ENCODE peak calls at places on chromosomes 5 and 9, in four cellular contexts. One of them, this sample, is unnamed.

GRCh38 chr5:13944564-13945195 is at the start of gene DNAH5:
- DNase-seq in stimulated activated CD4-positive, alpha-beta T cell treated with anti-CD3 and anti-CD28 coated beads, Interleukin-1b, Interleukin-23, amount 100 ng/mL, for 4 hours: no peak
- DNase-seq in stimulated activated CD8-positive, alpha-beta memory T cell treated with anti-CD3 and anti-CD28 coated beads, Interleukin-12 subunit alpha, Interleukin-12 subunit beta, amount 100 ng/mL, for 4 hours: no peak
- DNase-seq in left ventricle myocardium inferior: no peak
- DNase-seq in this sample: no peak

GRCh38 chr5:10476878-10477277 is 35.2 kb downstream of the ROPN1L start:
- DNase-seq in stimulated activated CD4-positive, alpha-beta T cell treated with anti-CD3 and anti-CD28 coated beads, Interleukin-1b, Interleukin-23, amount 100 ng/mL, for 4 hours: no peak
- DNase-seq in stimulated activated CD8-positive, alpha-beta memory T cell treated with anti-CD3 and anti-CD28 coated beads, Interleukin-12 subunit alpha, Interleukin-12 subunit beta, amount 100 ng/mL, for 4 hours: no peak
- DNase-seq in left ventricle myocardium inferior: no peak
- DNase-seq in this sample: no peak

GRCh38 chr5:32916648-32917047 is 205.5 kb downstream of the NPR3 start:
- DNase-seq in stimulated activated CD4-positive, alpha-beta T cell treated with anti-CD3 and anti-CD28 coated beads, Interleukin-1b, Interleukin-23, amount 100 ng/mL, for 4 hours: no peak
- DNase-seq in stimulated activated CD8-positive, alpha-beta memory T cell treated with anti-CD3 and anti-CD28 coated beads, Interleukin-12 subunit alpha, Interleukin-12 subunit beta, amount 100 ng/mL, for 4 hours: no peak
- DNase-seq in left ventricle myocardium inferior: no peak
- DNase-seq in this sample: no peak

GRCh38 chr5:18281947-18282557 is 647.8 kb downstream of the TAF11L14 start:
- DNase-seq in stimulated activated CD4-positive, alpha-beta T cell treated with anti-CD3 and anti-CD28 coated beads, Interleukin-1b, Interleukin-23, amount 100 ng/mL, for 4 hours: no peak
- DNase-seq in stimulated activated CD8-positive, alpha-beta memory T cell treated with anti-CD3 and anti-CD28 coated beads, Interleukin-12 subunit alpha, Interleukin-12 subunit beta, amount 100 ng/mL, for 4 hours: no peak
- DNase-seq in left ventricle myocardium inferior: no peak
- DNase-seq in this sample: no peak

GRCh38 chr5:119613937-119614336 is 15.4 kb upstream of the FAM170A start:
- DNase-seq in stimulated activated CD4-positive, alpha-beta T cell treated with anti-CD3 and anti-CD28 coated beads, Interleukin-1b, Interleukin-23, amount 100 ng/mL, for 4 hours: no peak
- DNase-seq in stimulated activated CD8-positive, alpha-beta memory T cell treated with anti-CD3 and anti-CD28 coated beads, Interleukin-12 subunit alpha, Interleukin-12 subunit beta, amount 100 ng/mL, for 4 hours: no peak
- DNase-seq in left ventricle myocardium inferior: no peak
- DNase-seq in this sample: no peak

GRCh38 chr5:68316469-68316868 is 100.9 kb downstream of the PIK3R1 start:
- DNase-seq in stimulated activated CD4-positive, alpha-beta T cell treated with anti-CD3 and anti-CD28 coated beads, Interleukin-1b, Interleukin-23, amount 100 ng/mL, for 4 hours: no peak
- DNase-seq in stimulated activated CD8-positive, alpha-beta memory T cell treated with anti-CD3 and anti-CD28 coated beads, Interleukin-12 subunit alpha, Interleukin-12 subunit beta, amount 100 ng/mL, for 4 hours: no peak
- DNase-seq in left ventricle myocardium inferior: no peak
- DNase-seq in this sample: no peak

GRCh38 chr5:102590467-102590866 is 91.7 kb upstream of the SLCO6A1 start:
- DNase-seq in stimulated activated CD4-positive, alpha-beta T cell treated with anti-CD3 and anti-CD28 coated beads, Interleukin-1b, Interleukin-23, amount 100 ng/mL, for 4 hours: no peak
- DNase-seq in stimulated activated CD8-positive, alpha-beta memory T cell treated with anti-CD3 and anti-CD28 coated beads, Interleukin-12 subunit alpha, Interleukin-12 subunit beta, amount 100 ng/mL, for 4 hours: no peak
- DNase-seq in left ventricle myocardium inferior: no peak
- DNase-seq in this sample: no peak

GRCh38 chr5:58072202-58072791 is 387.6 kb downstream of the PLK2 start:
- DNase-seq in stimulated activated CD4-positive, alpha-beta T cell treated with anti-CD3 and anti-CD28 coated beads, Interleukin-1b, Interleukin-23, amount 100 ng/mL, for 4 hours: no peak
- DNase-seq in stimulated activated CD8-positive, alpha-beta memory T cell treated with anti-CD3 and anti-CD28 coated beads, Interleukin-12 subunit alpha, Interleukin-12 subunit beta, amount 100 ng/mL, for 4 hours: no peak
- DNase-seq in left ventricle myocardium inferior: no peak
- DNase-seq in this sample: no peak

GRCh38 chr5:122434120-122434519 is 122.1 kb downstream of the SNCAIP start:
- DNase-seq in stimulated activated CD4-positive, alpha-beta T cell treated with anti-CD3 and anti-CD28 coated beads, Interleukin-1b, Interleukin-23, amount 100 ng/mL, for 4 hours: no peak
- DNase-seq in stimulated activated CD8-positive, alpha-beta memory T cell treated with anti-CD3 and anti-CD28 coated beads, Interleukin-12 subunit alpha, Interleukin-12 subunit beta, amount 100 ng/mL, for 4 hours: no peak
- DNase-seq in left ventricle myocardium inferior: no peak
- DNase-seq in this sample: no peak

GRCh38 chr9:8888592-8888991 is 1089.0 kb upstream of the DMAC1 start:
- DNase-seq in stimulated activated CD4-positive, alpha-beta T cell treated with anti-CD3 and anti-CD28 coated beads, Interleukin-1b, Interleukin-23, amount 100 ng/mL, for 4 hours: no peak
- DNase-seq in stimulated activated CD8-positive, alpha-beta memory T cell treated with anti-CD3 and anti-CD28 coated beads, Interleukin-12 subunit alpha, Interleukin-12 subunit beta, amount 100 ng/mL, for 4 hours: no peak
- DNase-seq in left ventricle myocardium inferior: no peak
- DNase-seq in this sample: no peak

GRCh38 chr5:84478603-84479002 is 93.9 kb upstream of the EDIL3 start:
- DNase-seq in stimulated activated CD4-positive, alpha-beta T cell treated with anti-CD3 and anti-CD28 coated beads, Interleukin-1b, Interleukin-23, amount 100 ng/mL, for 4 hours: no peak
- DNase-seq in stimulated activated CD8-positive, alpha-beta memory T cell treated with anti-CD3 and anti-CD28 coated beads, Interleukin-12 subunit alpha, Interleukin-12 subunit beta, amount 100 ng/mL, for 4 hours: no peak
- DNase-seq in left ventricle myocardium inferior: no peak
- DNase-seq in this sample: no peak

GRCh38 chr9:120855827-120856636 is 13.3 kb upstream of the PSMD5 start:
- DNase-seq in stimulated activated CD4-positive, alpha-beta T cell treated with anti-CD3 and anti-CD28 coated beads, Interleukin-1b, Interleukin-23, amount 100 ng/mL, for 4 hours: no peak
- DNase-seq in stimulated activated CD8-positive, alpha-beta memory T cell treated with anti-CD3 and anti-CD28 coated beads, Interleukin-12 subunit alpha, Interleukin-12 subunit beta, amount 100 ng/mL, for 4 hours: no peak
- DNase-seq in left ventricle myocardium inferior: no peak
- DNase-seq in this sample: no peak

GRCh38 chr5:39675676-39676075 is 250.9 kb upstream of the DAB2 start:
- DNase-seq in stimulated activated CD4-positive, alpha-beta T cell treated with anti-CD3 and anti-CD28 coated beads, Interleukin-1b, Interleukin-23, amount 100 ng/mL, for 4 hours: no peak
- DNase-seq in stimulated activated CD8-positive, alpha-beta memory T cell treated with anti-CD3 and anti-CD28 coated beads, Interleukin-12 subunit alpha, Interleukin-12 subunit beta, amount 100 ng/mL, for 4 hours: no peak
- DNase-seq in left ventricle myocardium inferior: no peak
- DNase-seq in this sample: no peak

GRCh38 chr9:111943746-111944145 is 47.1 kb downstream of the UGCG start:
- DNase-seq in stimulated activated CD4-positive, alpha-beta T cell treated with anti-CD3 and anti-CD28 coated beads, Interleukin-1b, Interleukin-23, amount 100 ng/mL, for 4 hours: no peak
- DNase-seq in stimulated activated CD8-positive, alpha-beta memory T cell treated with anti-CD3 and anti-CD28 coated beads, Interleukin-12 subunit alpha, Interleukin-12 subunit beta, amount 100 ng/mL, for 4 hours: no peak
- DNase-seq in left ventricle myocardium inferior: no peak
- DNase-seq in this sample: no peak

GRCh38 chr5:55160493-55161209 is 680 bp downstream of the GPX8 start:
- DNase-seq in stimulated activated CD4-positive, alpha-beta T cell treated with anti-CD3 and anti-CD28 coated beads, Interleukin-1b, Interleukin-23, amount 100 ng/mL, for 4 hours: no peak
- DNase-seq in stimulated activated CD8-positive, alpha-beta memory T cell treated with anti-CD3 and anti-CD28 coated beads, Interleukin-12 subunit alpha, Interleukin-12 subunit beta, amount 100 ng/mL, for 4 hours: no peak
- DNase-seq in left ventricle myocardium inferior: peak; percentile 21
- DNase-seq in this sample: no peak

GRCh38 chr5:38518341-38518740 is 38.1 kb downstream of the LIFR start:
- DNase-seq in stimulated activated CD4-positive, alpha-beta T cell treated with anti-CD3 and anti-CD28 coated beads, Interleukin-1b, Interleukin-23, amount 100 ng/mL, for 4 hours: no peak
- DNase-seq in stimulated activated CD8-positive, alpha-beta memory T cell treated with anti-CD3 and anti-CD28 coated beads, Interleukin-12 subunit alpha, Interleukin-12 subunit beta, amount 100 ng/mL, for 4 hours: no peak
- DNase-seq in left ventricle myocardium inferior: no peak
- DNase-seq in this sample: no peak

GRCh38 chr5:1410156-1411014 is 34.9 kb downstream of the SLC6A3 start:
- DNase-seq in stimulated activated CD4-positive, alpha-beta T cell treated with anti-CD3 and anti-CD28 coated beads, Interleukin-1b, Interleukin-23, amount 100 ng/mL, for 4 hours: no peak
- DNase-seq in stimulated activated CD8-positive, alpha-beta memory T cell treated with anti-CD3 and anti-CD28 coated beads, Interleukin-12 subunit alpha, Interleukin-12 subunit beta, amount 100 ng/mL, for 4 hours: no peak
- DNase-seq in left ventricle myocardium inferior: peak; percentile 4
- DNase-seq in this sample: no peak

GRCh38 chr5:177973066-177973635 is 22.9 kb downstream of the PROP1 start:
- DNase-seq in stimulated activated CD4-positive, alpha-beta T cell treated with anti-CD3 and anti-CD28 coated beads, Interleukin-1b, Interleukin-23, amount 100 ng/mL, for 4 hours: no peak
- DNase-seq in stimulated activated CD8-positive, alpha-beta memory T cell treated with anti-CD3 and anti-CD28 coated beads, Interleukin-12 subunit alpha, Interleukin-12 subunit beta, amount 100 ng/mL, for 4 hours: no peak
- DNase-seq in left ventricle myocardium inferior: no peak
- DNase-seq in this sample: no peak

GRCh38 chr5:108418172-108418571 is 36.3 kb upstream of the FBXL17 start:
- DNase-seq in stimulated activated CD4-positive, alpha-beta T cell treated with anti-CD3 and anti-CD28 coated beads, Interleukin-1b, Interleukin-23, amount 100 ng/mL, for 4 hours: no peak
- DNase-seq in stimulated activated CD8-positive, alpha-beta memory T cell treated with anti-CD3 and anti-CD28 coated beads, Interleukin-12 subunit alpha, Interleukin-12 subunit beta, amount 100 ng/mL, for 4 hours: no peak
- DNase-seq in left ventricle myocardium inferior: peak; percentile 74
- DNase-seq in this sample: no peak